ENCODE peak calls at places on chromosome 2, in nine cellular contexts. H is astrocyte of the cerebellum; G is Right ventricle myocardium inferior; C is stimulated activated CD4-positive, alpha-beta T cell treated with anti-CD3 and anti-CD28 coated beads, Interleukin-2, amount 100 ng/mL, for 4 hours; X is ascending aorta; Q is fibroblast of mammary gland; I is progenitor cell of endocrine pancreas; U is caudate nucleus; K is GM13976. Y is an unnamed sample.

GRCh38 chr2:30770791-30771190 is 36.5 kb downstream of the CAPN13 start:
- DNase-seq in C (no peak), I (no peak), G (no peak), K (no peak), U (no peak), Q (no peak), H (no peak), X (no peak), Y (no peak)

GRCh38 chr2:113136828-113137775 is 9.7 kb downstream of the IL1RN start:
- DNase-seq in H (peak), K (peak), U (no peak), G (no peak), I (no peak), Q (peak), C (no peak), X (no peak), Y (peak)

GRCh38 chr2:178317807-178318206 is 123.5 kb downstream of the OSBPL6 start:
- DNase-seq in I (no peak), G (no peak), K (no peak), H (no peak), U (no peak), C (no peak), Q (no peak), X (no peak), Y (no peak)

GRCh38 chr2:202104286-202104870 is 31.3 kb downstream of the KIAA2012 start:
- DNase-seq in U (no peak), Q (peak), X (no peak), G (no peak), K (peak), C (no peak), I (peak), H (no peak), Y (peak)

GRCh38 chr2:207772081-207772843 is 2.6 kb upstream of the FZD5 start:
- DNase-seq in Q (peak), H (no peak), X (no peak), U (no peak), C (no peak), G (no peak), K (no peak), I (no peak), Y (peak)

GRCh38 chr2:159748089-159748488 is 35.8 kb downstream of the MARCHF7 start:
- DNase-seq in K (no peak), G (no peak), I (no peak), Q (no peak), H (no peak), C (no peak), X (no peak), U (no peak), Y (no peak)

GRCh38 chr2:10392951-10393647 is 55.0 kb downstream of the ODC1 start:
- DNase-seq in Q (no peak), C (no peak), U (no peak), I (no peak), X (no peak), H (no peak), K (no peak), G (no peak), Y (peak)

GRCh38 chr2:61173116-61173515 is 11.1 kb downstream of the C2orf74 start:
- DNase-seq in G (no peak), X (no peak), U (no peak), Q (no peak), H (no peak), I (no peak), C (no peak), K (no peak), Y (no peak)

Y was measured in endothelial cell.